ENCODE peak calls at places on chromosome 19, in six cellular contexts. Q, G, O, Y, N and U are unnamed samples.

GRCh38 chr19:3407556-3408516 is 41.5 kb downstream of the NFIC start:
- DNase-seq in Q (no peak), G (no peak), O (peak), Y (peak), N (peak), U (peak)

GRCh38 chr19:50224986-50225747 is 21.7 kb downstream of the MYH14 start:
- DNase-seq in Q (no peak), G (no peak), O (peak), Y (no peak), N (no peak), U (no peak)

GRCh38 chr19:15439821-15440641 is 9.7 kb downstream of the WIZ start:
- DNase-seq in Q (no peak), G (no peak), O (no peak), Y (no peak), N (no peak), U (no peak)

GRCh38 chr19:33512580-33513137 is 8.9 kb downstream of the PEPD start:
- DNase-seq in Q (no peak), G (no peak), O (no peak), Y (no peak), N (no peak), U (no peak)

GRCh38 chr19:42088471-42089190 is 12.7 kb downstream of the ZNF574 start:
- DNase-seq in Q (no peak), G (peak), O (no peak), Y (peak), N (no peak), U (peak)

GRCh38 chr19:3612901-3613741 is 6.4 kb upstream of the TBXA2R start:
- DNase-seq in Q (peak), G (no peak), O (no peak), Y (no peak), N (no peak), U (no peak)

GRCh38 chr19:49641688-49642487 is at the start of gene SCAF1:
- DNase-seq in Q (peak), G (peak), O (peak), Y (peak), N (peak), U (peak)

GRCh38 chr19:50720921-50721291 is 1.3 kb upstream of the SHANK1 start:
- DNase-seq in Q (no peak), G (no peak), O (no peak), Y (no peak), N (no peak), U (peak)

GRCh38 chr19:28307460-28307859 is 905.5 kb downstream of the UQCRFS1 start:
- DNase-seq in Q (no peak), G (no peak), O (no peak), Y (no peak), N (no peak), U (no peak)

GRCh38 chr19:4557971-4558941 is 1.2 kb downstream of the SEMA6B start:
- DNase-seq in Q (no peak), G (peak), O (no peak), Y (no peak), N (no peak), U (no peak)

GRCh38 chr19:15112385-15112784 is 5.2 kb downstream of the SYDE1 start:
- DNase-seq in Q (no peak), G (no peak), O (no peak), Y (no peak), N (no peak), U (no peak)

GRCh38 chr19:23770672-23771250 is 12.1 kb upstream of the ZNF681 start:
- DNase-seq in Q (no peak), G (no peak), O (no peak), Y (no peak), N (no peak), U (no peak)

GRCh38 chr19:53662209-53662608 is 30.4 kb downstream of the DPRX start:
- DNase-seq in Q (no peak), G (no peak), O (no peak), Y (no peak), N (no peak), U (no peak)

GRCh38 chr19:52453324-52454094 is at the start of gene ZNF578:
- DNase-seq in Q (peak), G (peak), O (peak), Y (peak), N (peak), U (peak)

GRCh38 chr19:4406626-4407025 is 4.2 kb downstream of the CHAF1A start:
- DNase-seq in Q (no peak), G (no peak), O (no peak), Y (no peak), N (no peak), U (no peak)

GRCh38 chr19:14091885-14092462 is 1.4 kb upstream of the SAMD1 start:
- DNase-seq in Q (no peak), G (no peak), O (no peak), Y (no peak), N (no peak), U (no peak)

GRCh38 chr19:38898788-38899446 is 501 bp downstream of the SIRT2 start:
- DNase-seq in Q (no peak), G (no peak), O (no peak), Y (peak), N (peak), U (peak)

GRCh38 chr19:14031719-14032480 is at the start of gene IL27RA:
- DNase-seq in Q (peak), G (peak), O (peak), Y (peak), N (peak), U (peak)

GRCh38 chr19:55487884-55488687 is at the start of gene SSC5D:
- DNase-seq in Q (no peak), G (no peak), O (no peak), Y (peak), N (peak), U (no peak)

GRCh38 chr19:30116984-30117555 is 175.0 kb downstream of the URI1 start:
- DNase-seq in Q (no peak), G (no peak), O (no peak), Y (no peak), N (no peak), U (no peak)

GRCh38 chr19:51354742-51355148 is 11.4 kb downstream of the ETFB start:
- DNase-seq in Q (no peak), G (no peak), O (no peak), Y (peak), N (no peak), U (peak)

GRCh38 chr19:15501596-15501995 is 6.7 kb upstream of the CYP4F22 start:
- DNase-seq in Q (no peak), G (no peak), O (no peak), Y (no peak), N (no peak), U (no peak)

GRCh38 chr19:1875646-1876493 is 9.4 kb downstream of the ABHD17A start:
- DNase-seq in Q (peak), G (peak), O (peak), Y (peak), N (peak), U (peak)
- TF ChIP-seq CTCF in Q (no peak), G (no peak), O (no peak), Y (no peak), N (no peak), U (no peak)

GRCh38 chr19:47003611-47003935 is 16.1 kb upstream of the NPAS1 start:
- DNase-seq in Q (no peak), G (no peak), O (no peak), Y (no peak), N (no peak), U (no peak)
- H3K4me3 ChIP-seq in Q (no peak), G (no peak), O (peak), Y (no peak), N (no peak), U (no peak)

DNA sequence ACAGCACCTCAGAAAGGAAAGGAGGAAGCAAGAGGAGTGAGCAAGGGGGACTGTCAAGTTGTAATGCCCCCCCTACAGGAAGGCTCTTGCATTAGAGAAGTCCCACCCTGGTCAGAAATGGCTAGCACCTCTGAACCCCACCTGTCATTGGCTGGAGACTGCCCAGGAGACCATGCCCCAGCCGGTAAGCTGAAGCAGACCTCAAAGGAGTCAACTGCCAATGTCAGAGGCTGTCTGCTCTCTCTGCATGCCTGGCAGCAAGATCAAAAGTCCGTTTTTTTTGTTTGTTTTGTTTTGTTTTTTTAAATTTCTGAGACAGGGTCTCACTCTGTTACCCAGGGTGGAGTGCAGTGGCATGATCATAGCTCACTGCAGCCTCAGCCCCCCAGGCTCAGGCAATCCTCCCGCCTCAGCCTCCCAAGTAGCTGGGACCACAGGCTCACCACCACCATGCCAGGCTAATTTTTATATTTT is 8.1 kb upstream of the BCL3 start:
- DNase-seq in Q (no peak), G (no peak), O (no peak), Y (no peak), N (no peak), U (no peak)
- TF ChIP-seq CTCF in Q (no peak), G (no peak), O (no peak), Y (peak), N (no peak), U (peak)

GRCh38 chr19:17999685-18000479 is 8.1 kb upstream of the ARRDC2 start:
- DNase-seq in Q (no peak), G (no peak), O (no peak), Y (no peak), N (no peak), U (no peak)

GRCh38 chr19:18000981-18001836 is 6.8 kb upstream of the ARRDC2 start:
- DNase-seq in Q (peak), G (peak), O (peak), Y (peak), N (peak), U (peak)

GRCh38 chr19:18001837-18002345 is 6.1 kb upstream of the ARRDC2 start:
- DNase-seq in Q (no peak), G (no peak), O (no peak), Y (no peak), N (no peak), U (no peak)

GRCh38 chr19:17998827-17999150 is 9.2 kb upstream of the ARRDC2 start:
- DNase-seq in Q (no peak), G (no peak), O (no peak), Y (no peak), N (no peak), U (no peak)

DNA sequence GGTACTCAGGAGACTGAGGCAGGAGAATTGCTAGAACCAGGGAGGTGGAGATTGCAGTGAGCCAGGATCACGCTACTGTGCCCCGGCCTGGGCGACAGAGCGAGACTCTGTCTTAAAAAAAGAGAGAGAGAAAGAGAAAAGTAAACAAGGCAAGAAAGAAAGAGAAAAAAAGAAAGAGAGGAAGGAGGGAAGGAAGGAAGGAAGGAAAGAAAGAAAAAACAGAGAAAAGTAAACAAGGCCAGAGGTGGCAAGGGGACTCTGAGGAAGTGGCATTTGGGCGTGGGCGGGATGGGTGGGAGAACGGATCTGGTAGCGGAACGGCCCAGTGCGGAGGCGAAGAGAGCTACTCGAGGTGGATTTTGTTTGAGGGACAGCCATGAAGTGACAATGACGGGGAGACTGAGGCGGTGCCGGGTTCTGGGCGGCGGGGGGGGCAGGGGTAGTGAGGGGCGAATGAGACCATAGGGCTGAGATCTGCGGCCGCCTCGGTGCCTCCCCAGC is 7.4 kb upstream of the ARRDC2 start:
- DNase-seq in Q (no peak), G (no peak), O (no peak), Y (no peak), N (no peak), U (no peak)
- H3K4me3 ChIP-seq in Q (peak), G (no peak), O (peak), Y (peak), N (peak), U (peak)

GRCh38 chr19:8253678-8254077 is 44.5 kb downstream of the CERS4 start:
- DNase-seq in Q (no peak), G (no peak), O (no peak), Y (no peak), N (no peak), U (no peak)

GRCh38 chr19:8251025-8251472 is 41.9 kb downstream of the CERS4 start:
- DNase-seq in Q (peak), G (no peak), O (peak), Y (no peak), N (peak), U (peak)

GRCh38 chr19:8250596-8250995 is 41.4 kb downstream of the CERS4 start:
- DNase-seq in Q (no peak), G (no peak), O (no peak), Y (no peak), N (no peak), U (no peak)

GRCh38 chr19:8254286-8255001 is 45.3 kb downstream of the CERS4 start:
- DNase-seq in Q (no peak), G (no peak), O (no peak), Y (no peak), N (no peak), U (no peak)

DNA sequence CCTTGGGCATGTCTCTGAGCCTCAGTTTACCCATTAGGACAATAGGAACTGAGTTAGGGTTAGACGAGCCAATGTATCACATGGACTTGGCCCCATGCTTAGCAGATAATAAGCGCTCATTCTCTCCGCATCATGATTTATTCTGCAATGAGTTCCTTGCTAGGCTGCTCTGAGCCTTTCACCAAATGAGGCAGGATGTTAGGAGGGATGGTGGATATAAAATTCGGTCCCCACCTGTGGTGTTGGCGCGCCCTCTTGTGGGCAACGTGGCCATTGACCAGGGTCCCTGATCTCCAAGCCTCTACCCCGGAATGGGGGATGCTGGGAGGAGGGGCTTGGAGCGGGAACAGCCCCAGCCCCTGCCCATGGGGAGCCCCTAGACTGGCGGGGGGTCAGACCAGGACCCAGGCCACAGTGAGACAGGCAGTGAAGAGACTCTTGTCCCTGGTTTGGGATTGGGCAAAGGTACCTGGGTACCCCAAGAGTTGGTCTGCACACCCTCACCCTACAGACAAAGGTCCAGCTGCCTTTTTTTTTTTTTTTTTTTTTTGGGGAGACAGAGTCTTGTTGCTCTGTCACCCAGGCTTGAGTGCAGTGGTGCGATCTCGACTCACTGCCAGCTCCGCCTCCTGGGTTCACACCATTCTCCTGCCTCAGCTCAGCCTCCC is 43.9 kb downstream of the CERS4 start:
- DNase-seq in Q (peak), G (peak), O (peak), Y (peak), N (peak), U (peak)
- TF ChIP-seq CTCF in Q (peak), G (peak), O (peak), Y (peak), N (peak), U (peak)

DNA sequence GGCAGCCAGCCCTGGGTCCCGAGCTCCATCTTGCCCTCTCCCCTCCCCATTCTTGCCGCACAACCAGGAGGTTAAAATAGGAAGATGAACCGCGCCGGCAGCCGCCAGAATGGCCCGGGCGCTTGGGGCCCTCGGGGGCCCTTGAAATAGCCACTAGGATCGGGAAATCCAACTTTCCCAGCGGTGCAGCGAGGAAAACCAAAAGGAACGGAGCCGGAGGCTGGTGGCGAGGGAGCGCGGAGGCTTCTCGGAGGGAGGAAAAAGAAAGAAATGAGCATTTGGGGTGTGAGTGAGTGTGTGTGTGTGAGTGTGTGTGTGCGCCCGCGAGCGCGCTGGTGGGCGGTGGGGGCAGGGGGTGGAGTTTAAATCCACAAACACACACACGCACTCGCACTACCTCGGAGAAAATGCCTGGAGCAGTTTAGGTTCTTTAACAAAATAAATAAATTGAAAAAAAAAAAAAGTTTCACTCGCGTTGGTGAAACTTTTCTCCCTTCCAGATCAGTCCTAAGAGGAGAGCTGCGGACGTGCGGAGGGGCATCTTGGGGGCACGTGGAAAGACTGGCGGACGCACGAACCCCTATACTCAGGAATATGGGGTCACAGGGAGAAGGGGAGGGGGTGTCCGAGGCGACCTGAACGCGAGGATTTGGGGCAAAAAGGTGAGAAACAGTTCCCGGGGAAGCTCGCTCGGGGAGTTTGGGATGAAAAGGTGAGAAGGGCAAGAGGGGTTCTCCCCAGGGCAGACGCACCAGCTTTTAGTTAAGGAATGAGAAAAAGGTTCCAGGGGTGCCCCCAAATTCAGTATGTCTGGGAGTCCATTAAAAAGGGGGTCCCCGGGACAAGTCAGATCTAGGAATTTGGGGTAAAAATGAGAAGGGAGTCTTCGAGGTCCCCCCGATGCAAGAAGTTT is 1.3 kb downstream of the RFX2 start:
- DNase-seq in Q (peak), G (no peak), O (peak), Y (peak), N (peak), U (peak)
- H3K4me3 ChIP-seq in Q (peak), G (peak), O (peak), Y (peak), N (peak), U (peak)